ENCODE peak calls at places on chromosomes 2 and 18, in eight cellular contexts. B is transverse colon; S is body of pancreas; A is CD4-positive, alpha-beta memory T cell; K is NB4; T is tibial nerve; C is hepatocyte; M is fibroblast of mammary gland. N is an unnamed sample.
A peak's percentile ranks its signal among the peaks of the same experiment; 100 is the strongest.

GRCh38 chr2:100963026-100963375 is 39.1 kb upstream of the RPL31 start:
- DNase-seq in B (no peak), S (no peak), A (no peak), K (no peak), T (no peak), C (no peak), M (no peak), N (no peak)

GRCh38 chr2:241189856-241190201 is 1.4 kb downstream of the ANO7 start:
- DNase-seq in B (no peak), S (no peak), A (no peak), K (no peak), T (no peak), C (no peak), M (no peak), N (no peak)

GRCh38 chr2:234912437-234912836 is 39.4 kb upstream of the SH3BP4 start:
- DNase-seq in B (no peak), S (no peak), A (no peak), K (no peak), T (no peak), C (no peak), M (no peak), N (no peak)

GRCh38 chr2:117087565-117088291 is 726.8 kb upstream of the DDX18 start:
- DNase-seq in B (no peak), S (no peak), A (no peak), K (no peak), T (no peak), C (peak; percentile 21), M (no peak), N (no peak)

GRCh38 chr2:54042341-54042740 is 71.5 kb upstream of the PSME4 start:
- DNase-seq in B (no peak), S (no peak), A (no peak), K (no peak), T (no peak), C (no peak), M (peak; percentile 27), N (no peak)

GRCh38 chr2:240557808-240558207 is at the start of gene ANKMY1:
- DNase-seq in B (peak; percentile 68), S (peak; percentile 68), A (peak; percentile 58), K (no peak), T (no peak), C (peak; percentile 88), M (peak; percentile 69), N (peak; percentile 94)

GRCh38 chr2:62801814-62802524 is 96.5 kb downstream of the EHBP1 start:
- DNase-seq in B (no peak), S (no peak), A (no peak), K (peak; percentile 40), T (no peak), C (no peak), M (no peak), N (no peak)

GRCh38 chr2:202185816-202186221 is 52.6 kb downstream of the SUMO1 start:
- DNase-seq in B (no peak), S (no peak), A (no peak), K (no peak), T (no peak), C (no peak), M (no peak), N (no peak)

GRCh38 chr2:160294339-160294803 is 94.3 kb upstream of the ITGB6 start:
- DNase-seq in B (peak; percentile 29), S (peak; percentile 31), A (no peak), K (peak; percentile 34), T (peak; percentile 50), C (peak; percentile 48), M (peak; percentile 98), N (peak; percentile 31)

GRCh38 chr18:76519156-76519549 is 24.1 kb upstream of the ZNF516 start:
- DNase-seq in B (no peak), S (no peak), A (no peak), K (no peak), T (no peak), C (peak; percentile 26), M (peak; percentile 41), N (no peak)

GRCh38 chr2:227079726-227080125 is 84.3 kb downstream of the COL4A4 start:
- DNase-seq in B (no peak), S (no peak), A (no peak), K (no peak), T (no peak), C (no peak), M (no peak), N (no peak)

GRCh38 chr2:102110596-102111334 is 31.8 kb upstream of the IL1R1 start:
- DNase-seq in B (no peak), S (peak; percentile 33), A (no peak), K (no peak), T (no peak), C (no peak), M (no peak), N (peak; percentile 5)

GRCh38 chr2:174024524-174025270 is 59.5 kb upstream of the SP3 start:
- DNase-seq in B (peak; percentile 66), S (peak; percentile 52), A (no peak), K (no peak), T (peak; percentile 88), C (peak; percentile 77), M (peak; percentile 94), N (peak; percentile 49)

GRCh38 chr2:18282026-18282425 is 278.4 kb downstream of the RDH14 start:
- DNase-seq in B (no peak), S (no peak), A (no peak), K (no peak), T (no peak), C (no peak), M (no peak), N (no peak)

GRCh38 chr2:16960579-16960978 is 294.9 kb upstream of the CYRIA start:
- DNase-seq in B (no peak), S (no peak), A (no peak), K (no peak), T (no peak), C (no peak), M (no peak), N (no peak)

GRCh38 chr18:77560334-77560970 is 310.8 kb downstream of the GALR1 start:
- DNase-seq in B (no peak), S (no peak), A (no peak), K (peak; percentile 61), T (no peak), C (peak; percentile 23), M (peak; percentile 93), N (no peak)

GRCh38 chr2:165105911-165106310 is 97.9 kb downstream of the SCN3A start:
- DNase-seq in B (no peak), S (no peak), A (no peak), K (no peak), T (no peak), C (no peak), M (peak; percentile 2), N (no peak)

GRCh38 chr2:177549171-177549570 is 156.6 kb downstream of the AGPS start:
- DNase-seq in B (no peak), S (no peak), A (no peak), K (no peak), T (no peak), C (no peak), M (no peak), N (no peak)
- H3K4me3 ChIP-seq in B (no peak overlapping the region), S (no peak overlapping the region), A (no peak overlapping the region), K (no peak overlapping the region), T (no peak overlapping the region), C (no peak overlapping the region), M (no peak overlapping the region), N (no peak overlapping the region)

DNA sequence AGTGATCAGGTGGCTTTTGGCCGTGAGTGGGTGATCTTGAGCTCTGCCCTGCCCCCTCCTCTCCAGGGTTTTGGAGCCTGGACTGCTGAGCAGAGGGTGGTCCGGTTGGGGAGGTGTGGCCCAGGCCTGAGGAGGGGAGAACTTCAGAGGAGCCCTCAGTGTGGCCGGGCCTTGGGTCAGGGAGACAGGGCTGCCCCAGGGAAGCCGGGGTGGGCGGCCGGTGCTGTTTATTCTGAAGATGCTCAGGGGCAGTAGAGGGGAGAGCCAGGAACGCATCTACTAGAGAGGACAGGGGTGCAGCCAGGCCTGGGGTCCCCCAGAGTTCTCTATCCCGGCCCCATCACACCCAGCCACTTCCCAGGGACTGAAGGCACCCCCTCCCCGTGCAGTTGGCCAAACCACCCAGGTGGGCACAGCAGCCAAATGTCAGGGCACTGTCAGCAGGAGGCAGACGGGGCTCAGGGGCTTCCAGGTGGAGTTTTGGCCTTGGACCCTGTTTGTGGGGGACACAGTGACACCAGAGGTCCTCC is 971 bp downstream of the ERFE start:
- DNase-seq in B (no peak), S (peak; percentile 8), A (no peak), K (no peak), T (no peak), C (no peak), M (no peak), N (no peak)
- H3K4me3 ChIP-seq in B (no peak overlapping the region), S (no peak overlapping the region), A (no peak overlapping the region), K (peak overlapping the region; percentile 48), T (no peak overlapping the region), C (no peak overlapping the region), M (peak overlapping the region; percentile 38), N (no peak overlapping the region)

GRCh38 chr2:219453691-219454131 is 19.1 kb downstream of the SPEG start:
- DNase-seq in B (peak; percentile 75), S (no peak), A (no peak), K (no peak), T (no peak), C (peak; percentile 84), M (peak; percentile 81), N (no peak)

GRCh38 chr2:219454217-219454616 is 19.6 kb downstream of the SPEG start:
- DNase-seq in B (no peak), S (no peak), A (no peak), K (no peak), T (no peak), C (no peak), M (no peak), N (no peak)

GRCh38 chr2:219452361-219453317 is 18.0 kb downstream of the SPEG start:
- DNase-seq in B (peak; percentile 39), S (no peak), A (no peak), K (no peak), T (no peak), C (peak; percentile 80), M (peak; percentile 95), N (no peak)

GRCh38 chr2:219449609-219450008 is 15.0 kb downstream of the SPEG start:
- DNase-seq in B (no peak), S (no peak), A (no peak), K (no peak), T (no peak), C (no peak), M (no peak), N (no peak)

DNA sequence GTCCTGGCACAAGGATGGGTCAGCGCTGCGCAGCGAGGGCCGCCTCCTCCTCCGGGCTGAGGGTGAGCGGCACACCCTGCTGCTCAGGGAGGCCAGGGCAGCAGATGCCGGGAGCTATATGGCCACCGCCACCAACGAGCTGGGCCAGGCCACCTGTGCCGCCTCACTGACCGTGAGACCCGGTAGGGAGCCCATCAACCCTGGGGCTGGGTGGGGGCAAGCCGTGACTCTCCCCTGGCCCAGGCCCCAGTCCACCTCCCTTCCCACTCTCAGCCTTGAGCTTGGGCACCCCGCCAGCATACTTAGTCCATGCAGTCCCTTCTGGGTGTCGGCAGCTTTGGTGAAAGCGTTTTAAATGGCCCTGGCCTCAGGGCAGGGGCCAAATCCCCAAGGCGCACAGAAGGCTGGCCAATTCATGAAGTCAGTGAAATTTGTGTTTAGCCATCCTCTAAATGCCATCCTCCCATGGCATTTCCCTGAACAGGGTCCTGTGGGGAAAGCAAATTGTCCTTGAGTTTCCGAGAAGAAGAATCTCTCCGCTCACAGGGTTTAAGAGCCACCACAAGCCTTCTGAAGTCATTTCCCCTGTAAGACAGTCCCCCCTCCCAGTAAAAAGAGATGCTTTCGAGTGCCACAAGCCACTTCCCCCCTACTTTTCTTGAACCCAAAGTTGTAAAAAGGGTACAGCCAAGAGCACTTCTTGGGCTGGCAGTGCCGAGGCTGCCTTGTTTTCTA is 17.1 kb downstream of the SPEG start:
- DNase-seq in B (peak; percentile 56), S (no peak), A (no peak), K (no peak), T (no peak), C (no peak), M (no peak), N (no peak)
- H3K4me3 ChIP-seq in B (no peak overlapping the region), S (no peak overlapping the region), A (no peak overlapping the region), K (no peak overlapping the region), T (no peak overlapping the region), C (no peak overlapping the region), M (no peak overlapping the region), N (no peak overlapping the region)

GRCh38 chr2:25821225-25822056 is 56.8 kb downstream of the ASXL2 start:
- DNase-seq in B (no peak), S (no peak), A (no peak), K (no peak), T (no peak), C (no peak), M (peak; percentile 86), N (no peak)
- H3K4me3 ChIP-seq in B (no peak overlapping the region), S (no peak overlapping the region), A (peak overlapping the region; percentile 21), K (no peak overlapping the region), T (no peak overlapping the region), C (no peak overlapping the region), M (no peak overlapping the region), N (peak overlapping the region; percentile 38)